ENCODE peak calls at places on chromosomes 12 and 14, in seven cellular contexts. C is SK-N-SH, N is hepatocyte, L is HCT116, Z is neural progenitor cell, B is GM23248, U is OCI-LY7. X is an unnamed sample. For H3K79me2, the result is how much of the 10 kb centered on the place peaks cover.

GRCh38 chr12:96099986-96100385 is 64.6 kb upstream of the LTA4H start:
- DNase-seq in C (no peak), N (no peak), L (no peak), Z (no peak), B (no peak), U (peak), X (no peak)

GRCh38 chr12:123001467-123001866 is 21.0 kb downstream of the ARL6IP4 start:
- DNase-seq in C (no peak), N (no peak), L (no peak), Z (no peak), B (no peak), U (no peak), X (no peak)

GRCh38 chr14:72675126-72675525 is 218.8 kb downstream of the DPF3 start:
- DNase-seq in C (peak), N (no peak), L (no peak), Z (no peak), B (no peak), U (no peak), X (no peak)

GRCh38 chr12:48447755-48448154 is 24.6 kb upstream of the ANP32D start:
- DNase-seq in C (no peak), N (no peak), L (no peak), Z (peak), B (no peak), U (no peak), X (no peak)

GRCh38 chr14:66717571-66718140 is 209.7 kb downstream of the GPHN start:
- DNase-seq in C (no peak), N (no peak), L (no peak), Z (no peak), B (no peak), U (no peak), X (no peak)

GRCh38 chr12:30013051-30013450 is 229.3 kb upstream of the TMTC1 start:
- DNase-seq in C (no peak), N (no peak), L (no peak), Z (peak), B (no peak), U (no peak), X (no peak)

GRCh38 chr14:73255005-73255400 is 17.7 kb downstream of the PAPLN start:
- DNase-seq in C (no peak), N (no peak), L (no peak), Z (no peak), B (no peak), U (no peak), X (no peak)

GRCh38 chr14:77028384-77029246 is at the start of gene IRF2BPL:
- DNase-seq in C (peak), N (peak), L (peak), Z (peak), B (peak), U (peak), X (peak)

GRCh38 chr12:28955921-28956320 is 193.2 kb upstream of the FAR2 start:
- DNase-seq in C (no peak), N (no peak), L (no peak), Z (no peak), B (peak), U (no peak), X (peak)

GRCh38 chr14:102184678-102185040 is 45.0 kb downstream of the WDR20 start:
- DNase-seq in C (no peak), N (no peak), L (no peak), Z (peak), B (no peak), U (no peak), X (no peak)

GRCh38 chr12:42588308-42588836 is 1.2 kb downstream of the PRICKLE1 start:
- DNase-seq in C (no peak), N (peak), L (no peak), Z (no peak), B (peak), U (no peak), X (peak)

GRCh38 chr12:9776795-9777194 is 16.1 kb upstream of the CD69 start:
- DNase-seq in C (no peak), N (no peak), L (no peak), Z (no peak), B (no peak), U (no peak), X (peak)

GRCh38 chr14:99080306-99080705 is 191.7 kb downstream of the BCL11B start:
- DNase-seq in C (no peak), N (no peak), L (no peak), Z (no peak), B (no peak), U (no peak), X (no peak)

GRCh38 chr12:13784504-13784903 is 196.9 kb downstream of the GRIN2B start:
- DNase-seq in C (no peak), N (no peak), L (no peak), Z (no peak), B (peak), U (no peak), X (no peak)

GRCh38 chr14:95415993-95416392 is 96.3 kb upstream of the CLMN start:
- DNase-seq in C (no peak), N (no peak), L (no peak), Z (no peak), B (no peak), U (no peak), X (no peak)

GRCh38 chr14:46496409-46496808 is 155.2 kb downstream of the RPL10L start:
- DNase-seq in C (no peak), N (no peak), L (no peak), Z (no peak), B (no peak), U (no peak), X (no peak)

GRCh38 chr12:40801861-40802260 is 109.6 kb downstream of the CNTN1 start:
- DNase-seq in C (no peak), N (no peak), L (no peak), Z (no peak), B (no peak), U (no peak), X (no peak)

GRCh38 chr12:100799770-100800169 is 5.2 kb downstream of the ANO4 start:
- DNase-seq in C (no peak), N (no peak), L (no peak), Z (no peak), B (peak), U (no peak), X (peak)

DNA sequence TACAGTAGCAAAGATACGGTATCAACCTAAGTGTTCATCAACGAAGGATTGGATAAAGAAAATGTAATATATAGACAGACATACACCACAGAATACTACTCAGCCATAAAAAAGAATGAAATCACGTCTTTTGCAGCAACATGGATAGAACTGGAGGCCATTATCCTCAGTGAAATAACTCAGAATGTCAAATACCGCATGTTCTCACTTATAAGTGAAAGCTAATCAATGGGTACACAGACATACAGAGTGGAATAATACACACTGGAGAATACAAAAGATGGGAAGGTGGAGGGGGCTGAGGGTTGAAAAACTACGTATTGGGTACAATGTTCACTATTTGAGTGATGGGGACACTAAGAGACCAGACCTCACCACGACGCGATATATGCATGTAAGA is 1.1 kb downstream of the RACGAP1 start:
- DNase-seq in C (no peak), N (no peak), L (no peak), Z (no peak), B (no peak), U (no peak), X (no peak)
- H3K4me3 ChIP-seq in C (peak), N (no peak), L (peak), Z (peak), B (peak), U (peak), X (peak)

DNA sequence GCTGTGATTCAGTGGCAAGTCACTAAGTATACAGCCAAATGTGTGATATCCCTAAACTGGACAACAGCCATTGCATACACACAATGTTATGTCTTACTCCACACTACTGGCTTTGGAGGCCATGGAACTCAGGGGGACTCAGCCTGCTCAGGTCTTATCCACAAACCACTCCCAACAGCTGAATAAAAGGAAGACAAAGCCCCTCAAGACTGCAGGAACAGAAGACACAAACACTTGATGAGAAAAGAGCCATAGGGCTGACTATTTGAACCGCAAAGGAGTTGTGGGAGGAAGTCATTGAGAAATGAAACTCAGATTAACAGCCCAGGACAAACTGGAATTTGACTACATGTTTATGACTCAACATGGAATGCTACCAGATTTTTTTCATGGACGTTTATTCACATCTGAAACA is 40.9 kb downstream of the PTGER2 start:
- DNase-seq in C (no peak), N (peak), L (no peak), Z (peak), B (peak), U (no peak), X (peak)
- TF ChIP-seq EZH2phosphoT487 in C (no peak), N (no peak), L (no peak), Z (no peak), B (peak), U (no peak), X (no peak)

DNA sequence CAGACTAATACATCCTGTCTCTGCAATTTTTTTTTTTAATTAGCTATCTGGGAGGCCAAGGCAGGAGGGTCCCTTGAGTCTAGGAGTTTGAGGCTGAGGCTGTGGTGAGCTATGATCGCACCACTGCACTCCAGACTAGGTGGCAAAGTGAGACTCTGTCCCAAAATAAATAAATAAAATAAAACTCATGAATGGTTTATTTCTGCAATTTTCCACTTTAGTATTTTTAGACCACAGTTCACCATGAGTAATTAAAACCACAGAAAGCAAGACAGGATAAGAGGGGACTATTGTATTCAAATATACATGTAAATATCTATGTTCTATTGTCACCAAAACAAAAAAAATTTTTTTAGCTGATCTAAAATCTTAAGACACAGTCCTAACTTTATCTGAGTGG is 17.8 kb downstream of the TAOK3 start:
- DNase-seq in C (no peak), N (no peak), L (no peak), Z (no peak), B (peak), U (no peak), X (no peak)
- H3K79me2 ChIP-seq in C (half or more), N (under half), L (under half), Z (under half), B (half or more), U (half or more), X (under half)

DNA sequence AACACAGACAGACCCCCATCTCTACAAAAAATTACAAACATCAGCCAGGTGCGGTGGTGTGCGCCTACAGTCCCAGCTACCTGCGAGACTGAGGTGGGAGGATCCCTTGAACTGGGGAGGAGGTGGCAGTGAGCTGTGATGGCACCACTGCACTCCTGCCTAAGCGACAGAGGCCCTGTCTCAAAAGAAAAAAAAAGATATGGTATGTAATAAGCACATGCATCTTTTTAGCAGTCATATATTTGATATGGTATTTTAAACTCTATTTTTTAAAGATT is 7.2 kb downstream of the SLC15A4 start:
- DNase-seq in C (no peak), N (no peak), L (no peak), Z (no peak), B (no peak), U (no peak), X (no peak)
- H3K4me3 ChIP-seq in C (no peak), N (no peak), L (no peak), Z (no peak), B (no peak), U (peak), X (no peak)

GRCh38 chr14:85542623-85543022 is 12.7 kb downstream of the FLRT2 start:
- DNase-seq in C (no peak), N (no peak), L (no peak), Z (no peak), B (no peak), U (no peak), X (no peak)
- TF ChIP-seq EZH2phosphoT487 in C (no peak), N (no peak), L (no peak), Z (no peak), B (no peak), U (no peak), X (no peak)

GRCh38 chr12:118317729-118318128 is 55.0 kb downstream of the TAOK3 start:
- DNase-seq in C (no peak), N (no peak), L (no peak), Z (no peak), B (no peak), U (no peak), X (no peak)
- H3K79me2 ChIP-seq in C (under half), N (under half), L (under half), Z (under half), B (half or more), U (under half), X (under half)

GRCh38 chr12:32400866-32401265 is 1.5 kb downstream of the FGD4 start:
- DNase-seq in C (no peak), N (no peak), L (no peak), Z (no peak), B (no peak), U (no peak), X (no peak)
- H3K4me3 ChIP-seq in C (no peak), N (peak), L (peak), Z (peak), B (no peak), U (peak), X (peak)

DNA sequence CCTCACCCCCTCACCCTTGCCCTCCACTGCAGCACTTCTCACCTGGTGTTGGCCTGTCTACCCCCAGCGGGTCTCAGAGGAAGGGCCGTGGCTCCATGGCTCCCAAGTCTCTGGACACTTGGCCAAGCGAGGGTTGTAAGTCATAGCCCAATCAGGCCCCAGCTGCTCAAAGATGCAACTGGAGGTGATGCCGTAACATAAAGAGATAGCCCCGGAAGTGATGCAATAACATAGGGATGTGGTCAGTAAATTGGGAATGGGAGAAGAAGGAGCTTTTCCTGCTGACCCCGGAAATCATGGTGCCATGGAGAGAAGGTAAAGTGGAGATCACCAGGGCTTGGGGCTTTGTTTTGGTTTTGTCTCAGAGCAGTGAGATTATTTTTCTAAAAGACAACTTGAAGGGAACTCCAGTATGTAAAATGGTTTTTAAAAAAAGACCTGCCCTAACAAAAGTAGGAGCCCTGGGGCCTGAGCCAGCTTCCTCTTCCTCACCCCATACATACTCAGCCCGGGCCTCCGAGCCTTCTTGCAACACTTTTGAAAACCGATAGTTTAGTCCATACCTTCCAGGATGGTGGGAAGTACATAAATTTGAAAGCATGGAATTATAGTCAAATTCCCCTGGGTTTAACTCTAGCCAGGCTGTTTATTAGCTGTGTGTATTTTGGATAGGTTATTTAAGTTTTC is 212.5 kb downstream of the CRADD start:
- DNase-seq in C (no peak), N (no peak), L (no peak), Z (no peak), B (no peak), U (no peak), X (no peak)
- TF ChIP-seq EZH2phosphoT487 in C (no peak), N (no peak), L (no peak), Z (no peak), B (no peak), U (no peak), X (no peak)

DNA sequence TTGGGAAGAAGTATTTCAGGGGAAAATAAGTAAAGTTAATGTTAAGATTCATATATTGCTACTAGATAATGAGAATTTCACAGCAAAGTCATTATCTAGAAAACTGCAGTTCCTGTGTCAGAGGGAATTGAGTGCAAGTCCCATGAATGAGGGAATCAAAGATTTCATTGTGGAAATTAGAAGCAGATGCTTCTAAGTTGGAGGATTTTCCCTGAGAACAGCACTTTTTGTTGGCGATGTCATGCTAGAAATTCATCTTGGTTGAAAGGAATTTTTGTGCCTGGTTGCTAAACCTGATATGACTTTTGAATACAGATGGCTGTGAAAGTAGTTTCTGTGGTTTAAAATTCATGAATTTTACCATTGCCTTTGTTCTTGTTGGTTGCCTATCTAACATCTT is 25.6 kb downstream of the FRMD6 start:
- DNase-seq in C (peak), N (no peak), L (no peak), Z (no peak), B (peak), U (no peak), X (no peak)
- H3K79me2 ChIP-seq in C (half or more), N (half or more), L (under half), Z (under half), B (half or more), U (under half), X (half or more)